ENCODE peak calls at places on chromosomes 1 and 21, in eight cellular contexts. F is upper lobe of right lung, Y is fibroblast of lung, X is suprapubic skin, I is cardiac muscle cell, K is Peyer's patch, G is mucosa of descending colon, T is PC-3. U is an unnamed sample.

GRCh38 chr1:155092131-155092530 is 13.5 kb downstream of the EFNA3 start:
- DNase-seq in F (no peak), Y (no peak), X (no peak), I (no peak), K (no peak), G (no peak), T (no peak), U (no peak)

GRCh38 chr1:29970747-29971325 is 734.5 kb downstream of the PTPRU start:
- DNase-seq in F (no peak), Y (no peak), X (no peak), I (no peak), K (no peak), G (no peak), T (no peak), U (no peak)

GRCh38 chr1:217482356-217483102 is 148.4 kb downstream of the GPATCH2 start:
- DNase-seq in F (no peak), Y (peak; percentile 97), X (no peak), I (peak; percentile 78), K (no peak), G (no peak), T (peak; percentile 88), U (no peak)

GRCh38 chr1:90862782-90863181 is 145.7 kb upstream of the BARHL2 start:
- DNase-seq in F (no peak), Y (no peak), X (no peak), I (no peak), K (no peak), G (no peak), T (no peak), U (no peak)

GRCh38 chr1:79945391-79945790 is 938.9 kb upstream of the ADGRL4 start:
- DNase-seq in F (no peak), Y (no peak), X (no peak), I (no peak), K (no peak), G (no peak), T (peak; percentile 18), U (no peak)

GRCh38 chr1:201009967-201010645 is 13.4 kb downstream of the KIF21B start:
- DNase-seq in F (no peak), Y (no peak), X (no peak), I (no peak), K (no peak), G (no peak), T (no peak), U (no peak)

GRCh38 chr1:113684153-113684541 is 75.1 kb downstream of the PHTF1 start:
- DNase-seq in F (no peak), Y (peak; percentile 20), X (peak; percentile 82), I (peak; percentile 65), K (no peak), G (peak; percentile 33), T (no peak), U (no peak)

GRCh38 chr1:118842462-118843201 is 145.5 kb downstream of the TBX15 start:
- DNase-seq in F (peak; percentile 65), Y (no peak), X (no peak), I (no peak), K (no peak), G (peak; percentile 4), T (peak; percentile 11), U (no peak)

GRCh38 chr1:60600532-60600931 is 481.8 kb upstream of the NFIA start:
- DNase-seq in F (no peak), Y (no peak), X (no peak), I (no peak), K (no peak), G (no peak), T (no peak), U (no peak)

GRCh38 chr1:198838022-198838342 is 199.1 kb downstream of the PTPRC start:
- DNase-seq in F (no peak), Y (no peak), X (no peak), I (no peak), K (no peak), G (no peak), T (peak; percentile 4), U (no peak)

GRCh38 chr21:33976082-33976979 is 60.7 kb upstream of the ATP5PO start:
- DNase-seq in F (no peak), Y (peak; percentile 99), X (no peak), I (peak; percentile 76), K (peak; percentile 50), G (no peak), T (peak; percentile 98), U (no peak)

GRCh38 chr1:221583481-221583880 is 158.4 kb downstream of the DUSP10 start:
- DNase-seq in F (no peak), Y (peak; percentile 31), X (no peak), I (no peak), K (no peak), G (no peak), T (no peak), U (no peak)
- TF ChIP-seq CTCF in F (no peak), Y (no peak), X (no peak), I (no peak), K (no peak), G (no peak), T (no peak), U (no peak)

GRCh38 chr1:157829711-157830110 is 9.8 kb upstream of the FCRL1 start:
- DNase-seq in F (no peak), Y (no peak), X (no peak), I (no peak), K (no peak), G (no peak), T (no peak), U (no peak)
- H3K4me3 ChIP-seq in F (no peak overlapping the region), Y (no peak overlapping the region), X (no peak overlapping the region), I (no peak overlapping the region), K (no peak overlapping the region), G (no peak overlapping the region), T (no peak overlapping the region), U (no peak overlapping the region)

GRCh38 chr1:4106731-4107130 is 206.7 kb upstream of the C1orf174 start:
- DNase-seq in F (peak; percentile 53), Y (no peak), X (no peak), I (no peak), K (no peak), G (no peak), T (no peak), U (peak; percentile 26)

GRCh38 chr1:4108341-4108740 is 208.3 kb upstream of the C1orf174 start:
- DNase-seq in F (peak; percentile 53), Y (no peak), X (no peak), I (no peak), K (no peak), G (no peak), T (no peak), U (no peak)

GRCh38 chr1:4107291-4107690 is 207.2 kb upstream of the C1orf174 start:
- DNase-seq in F (peak; percentile 16), Y (no peak), X (no peak), I (no peak), K (no peak), G (no peak), T (no peak), U (no peak)

GRCh38 chr1:4108741-4109625 is 208.9 kb upstream of the C1orf174 start:
- DNase-seq in F (peak; percentile 47), Y (no peak), X (peak; percentile 35), I (no peak), K (no peak), G (no peak), T (no peak), U (no peak)

DNA sequence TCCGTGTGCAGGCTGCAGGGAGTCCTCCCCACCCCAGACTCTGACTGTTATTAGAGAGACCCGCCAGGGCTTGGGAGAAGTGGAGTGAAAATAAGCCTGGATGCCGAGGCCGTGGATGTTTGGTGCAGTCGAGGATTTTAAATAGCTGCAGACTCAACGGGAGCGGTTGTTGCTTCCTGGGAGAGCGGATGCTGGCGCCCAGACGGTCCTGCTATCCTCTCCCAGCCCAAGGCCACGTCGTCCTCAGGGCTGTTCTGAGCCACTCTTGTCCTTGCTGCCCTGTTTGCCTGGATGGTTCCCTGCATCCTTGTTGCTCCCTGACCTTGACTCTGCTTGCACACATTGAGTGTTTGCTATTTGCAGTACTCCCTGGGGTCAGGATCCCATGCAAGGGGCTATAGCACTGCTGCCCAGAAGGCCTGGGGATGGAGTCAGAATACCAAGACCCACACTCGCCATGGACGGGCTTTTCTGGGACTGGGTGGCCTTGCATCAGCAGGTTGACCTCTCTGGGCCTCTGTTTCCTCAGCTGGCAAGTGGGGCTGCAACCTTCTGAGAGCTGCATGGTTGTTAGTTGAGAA is 205.3 kb upstream of the C1orf174 start:
- DNase-seq in F (peak; percentile 46), Y (no peak), X (no peak), I (no peak), K (no peak), G (no peak), T (no peak), U (no peak)
- H3K9me3 ChIP-seq in F (no peaks in the 10 kb centered on the region), Y (no peaks in the 10 kb centered on the region), X (no peaks in the 10 kb centered on the region), I (no peaks in the 10 kb centered on the region), K (no peaks in the 10 kb centered on the region), G (no peaks in the 10 kb centered on the region), T (no peaks in the 10 kb centered on the region), U (no peaks in the 10 kb centered on the region)

DNA sequence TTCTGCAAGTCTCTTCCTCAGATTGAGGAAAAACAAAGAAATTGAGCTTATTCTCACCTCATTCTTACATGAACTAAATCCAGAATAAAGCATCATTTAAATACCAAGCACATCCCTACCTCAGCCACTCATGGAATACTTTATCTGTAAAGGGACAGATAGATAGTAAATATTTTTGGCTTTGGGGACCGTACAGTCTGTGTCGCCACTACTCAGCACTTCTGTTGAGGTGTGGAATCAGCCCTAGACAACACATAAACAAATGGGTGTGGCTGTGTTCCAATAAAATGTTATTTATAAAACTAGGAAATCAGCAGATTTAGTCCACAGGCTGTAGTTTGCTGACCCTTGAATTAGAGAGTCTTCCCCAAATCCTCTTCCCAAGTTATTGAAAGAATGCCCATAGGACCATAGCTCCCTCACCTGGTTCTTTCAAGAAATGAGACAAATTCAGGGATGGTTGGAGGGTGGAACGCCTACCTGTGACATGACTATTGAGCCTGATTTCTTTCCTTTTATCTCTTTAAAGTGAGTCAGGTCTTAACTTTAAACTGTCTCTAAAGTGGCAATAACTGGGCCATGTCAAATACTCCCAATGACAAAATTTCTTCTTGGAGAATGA is 878.5 kb downstream of the USP25 start:
- DNase-seq in F (no peak), Y (no peak), X (no peak), I (peak; percentile 25), K (no peak), G (no peak), T (peak; percentile 29), U (no peak)
- TF ChIP-seq CTCF in F (no peak), Y (no peak), X (no peak), I (peak; percentile 34), K (no peak), G (no peak), T (peak; percentile 42), U (peak; percentile 35)